ENCODE peak calls at places on chromosomes 1 and 21, in six cellular contexts. One of them, this sample, is unnamed.

GRCh38 chr1:180901221-180901990 is 11.3 kb upstream of the KIAA1614 start:
- DNase-seq in HCT116: no peak
- DNase-seq in HepG2: no peak
- DNase-seq in K562: no peak
- DNase-seq in A673: peak; percentile 45
- DNase-seq in GM23248: no peak
- DNase-seq in this sample: no peak

GRCh38 chr1:168220470-168220871 is 5.3 kb upstream of the SFT2D2 start:
- DNase-seq in HCT116: no peak
- DNase-seq in GM23248: no peak
- DNase-seq in HepG2: no peak
- DNase-seq in K562: peak; percentile 57
- DNase-seq in A673: no peak
- DNase-seq in this sample: no peak

GRCh38 chr1:8016244-8017241 is 9.6 kb downstream of the ERRFI1 start:
- DNase-seq in HCT116: no peak
- DNase-seq in HepG2: no peak
- DNase-seq in A673: no peak
- DNase-seq in K562: peak; percentile 25
- DNase-seq in GM23248: no peak
- DNase-seq in this sample: peak; percentile 9

GRCh38 chr1:9621032-9621431 is 30.5 kb upstream of the PIK3CD start:
- DNase-seq in HCT116: no peak
- DNase-seq in GM23248: no peak
- DNase-seq in K562: no peak
- DNase-seq in HepG2: no peak
- DNase-seq in A673: no peak
- DNase-seq in this sample: no peak

GRCh38 chr1:182957902-182958395 is 5.0 kb upstream of the SHCBP1L start:
- DNase-seq in GM23248: no peak
- DNase-seq in A673: no peak
- DNase-seq in HCT116: no peak
- DNase-seq in K562: no peak
- DNase-seq in HepG2: no peak
- DNase-seq in this sample: no peak

GRCh38 chr1:6001992-6002576 is 9.9 kb upstream of the NPHP4 start:
- DNase-seq in HCT116: no peak
- DNase-seq in K562: no peak
- DNase-seq in A673: no peak
- DNase-seq in GM23248: no peak
- DNase-seq in HepG2: no peak
- DNase-seq in this sample: no peak

GRCh38 chr1:111989531-111990025 is at the start of gene KCND3:
- DNase-seq in A673: peak; percentile 27
- DNase-seq in GM23248: peak; percentile 66
- DNase-seq in K562: no peak
- DNase-seq in HepG2: no peak
- DNase-seq in HCT116: no peak
- DNase-seq in this sample: peak; percentile 37

GRCh38 chr1:161258439-161259386 is at the start of gene PCP4L1:
- DNase-seq in K562: no peak
- DNase-seq in HepG2: no peak
- DNase-seq in A673: peak; percentile 68
- DNase-seq in GM23248: peak; percentile 58
- DNase-seq in HCT116: no peak
- DNase-seq in this sample: peak; percentile 52

GRCh38 chr1:246012271-246012854 is 494.7 kb downstream of the SMYD3 start:
- DNase-seq in HCT116: peak; percentile 31
- DNase-seq in GM23248: peak; percentile 59
- DNase-seq in A673: peak; percentile 55
- DNase-seq in HepG2: peak; percentile 34
- DNase-seq in K562: peak; percentile 62
- DNase-seq in this sample: peak; percentile 37

GRCh38 chr1:150366416-150367296 is 2.7 kb downstream of the RPRD2 start:
- DNase-seq in GM23248: peak; percentile 68
- DNase-seq in K562: no peak
- DNase-seq in HepG2: no peak
- DNase-seq in HCT116: no peak
- DNase-seq in A673: peak; percentile 12
- DNase-seq in this sample: peak; percentile 10

GRCh38 chr1:77542784-77543183 is 139.7 kb downstream of the ZZZ3 start:
- DNase-seq in HepG2: no peak
- DNase-seq in HCT116: no peak
- DNase-seq in K562: no peak
- DNase-seq in GM23248: peak; percentile 75
- DNase-seq in A673: no peak
- DNase-seq in this sample: peak; percentile 55

GRCh38 chr1:228315484-228315944 is 91.1 kb downstream of the TRIM11 start:
- DNase-seq in A673: no peak
- DNase-seq in GM23248: no peak
- DNase-seq in HepG2: no peak
- DNase-seq in K562: no peak
- DNase-seq in HCT116: no peak
- DNase-seq in this sample: no peak

GRCh38 chr1:161021959-161022332 is 994 bp upstream of the F11R start:
- DNase-seq in A673: no peak
- DNase-seq in HepG2: peak; percentile 49
- DNase-seq in HCT116: no peak
- DNase-seq in K562: no peak
- DNase-seq in GM23248: peak; percentile 25
- DNase-seq in this sample: no peak

GRCh38 chr21:45525153-45525909 is 16.9 kb downstream of the SLC19A1 start:
- DNase-seq in HepG2: peak; percentile 92
- DNase-seq in K562: no peak
- DNase-seq in HCT116: no peak
- DNase-seq in GM23248: no peak
- DNase-seq in A673: no peak
- DNase-seq in this sample: no peak

GRCh38 chr1:67795179-67795916 is 37.9 kb downstream of the GNG12 start:
- DNase-seq in GM23248: no peak
- DNase-seq in K562: no peak
- DNase-seq in HepG2: no peak
- DNase-seq in HCT116: no peak
- DNase-seq in A673: no peak
- DNase-seq in this sample: no peak

GRCh38 chr1:47996406-47997226 is 569 bp downstream of the TRABD2B start:
- DNase-seq in HepG2: no peak
- DNase-seq in K562: no peak
- DNase-seq in HCT116: no peak
- DNase-seq in A673: no peak
- DNase-seq in GM23248: peak; percentile 38
- DNase-seq in this sample: no peak

GRCh38 chr1:114061431-114061830 is 82.2 kb downstream of the OLFML3 start:
- DNase-seq in A673: no peak
- DNase-seq in HepG2: no peak
- DNase-seq in HCT116: no peak
- DNase-seq in K562: no peak
- DNase-seq in GM23248: peak; percentile 28
- DNase-seq in this sample: no peak

GRCh38 chr21:22855581-22855980 is 1857.4 kb downstream of the NCAM2 start:
- DNase-seq in HepG2: no peak
- DNase-seq in HCT116: no peak
- DNase-seq in K562: no peak
- DNase-seq in A673: no peak
- DNase-seq in GM23248: no peak
- DNase-seq in this sample: no peak

GRCh38 chr1:201127755-201128455 is 921 bp upstream of the ASCL5 start:
- DNase-seq in K562: no peak
- DNase-seq in HepG2: peak; percentile 9
- DNase-seq in HCT116: no peak
- DNase-seq in GM23248: peak; percentile 23
- DNase-seq in A673: no peak
- DNase-seq in this sample: peak; percentile 50

GRCh38 chr1:204084247-204084772 is 11.4 kb downstream of the SOX13 start:
- DNase-seq in K562: no peak
- DNase-seq in GM23248: no peak
- DNase-seq in HCT116: no peak
- DNase-seq in A673: no peak
- DNase-seq in HepG2: peak; percentile 75
- DNase-seq in this sample: no peak

GRCh38 chr1:1243807-1244191 is 2.7 kb downstream of the C1QTNF12 start:
- DNase-seq in HCT116: no peak
- DNase-seq in HepG2: no peak
- DNase-seq in GM23248: peak; percentile 20
- DNase-seq in K562: no peak
- DNase-seq in A673: no peak
- DNase-seq in this sample: no peak

GRCh38 chr1:64046871-64047270 is 156.6 kb upstream of the UBE2U start:
- DNase-seq in HCT116: no peak
- DNase-seq in K562: no peak
- DNase-seq in GM23248: no peak
- DNase-seq in A673: no peak
- DNase-seq in HepG2: no peak
- DNase-seq in this sample: no peak

GRCh38 chr1:207805841-207806421 is 54.1 kb downstream of the CD46 start:
- DNase-seq in HepG2: no peak
- DNase-seq in HCT116: no peak
- DNase-seq in GM23248: peak; percentile 99
- DNase-seq in K562: peak; percentile 69
- DNase-seq in A673: no peak
- DNase-seq in this sample: peak; percentile 96

GRCh38 chr1:160726498-160727391 is 12.3 kb upstream of the SLAMF7 start:
- DNase-seq in A673: peak; percentile 84
- DNase-seq in K562: peak; percentile 73
- DNase-seq in GM23248: peak; percentile 72
- DNase-seq in HepG2: peak; percentile 61
- DNase-seq in HCT116: peak; percentile 75
- DNase-seq in this sample: peak; percentile 44

GRCh38 chr1:24119859-24120756 is 8.2 kb upstream of the MYOM3 start:
- DNase-seq in HepG2: peak; percentile 85
- DNase-seq in GM23248: peak; percentile 56
- DNase-seq in A673: no peak
- DNase-seq in HCT116: no peak
- DNase-seq in K562: no peak
- DNase-seq in this sample: peak; percentile 33

GRCh38 chr21:35575280-35575915 is 484.9 kb downstream of the SETD4 start:
- DNase-seq in HepG2: no peak
- DNase-seq in K562: no peak
- DNase-seq in HCT116: no peak
- DNase-seq in GM23248: peak; percentile 80
- DNase-seq in A673: no peak
- DNase-seq in this sample: peak; percentile 97

GRCh38 chr1:186655877-186656276 is 24.3 kb downstream of the PTGS2 start:
- DNase-seq in K562: no peak
- DNase-seq in HCT116: no peak
- DNase-seq in GM23248: no peak
- DNase-seq in HepG2: no peak
- DNase-seq in A673: no peak
- DNase-seq in this sample: no peak

GRCh38 chr1:154838988-154839387 is 31.1 kb downstream of the KCNN3 start:
- DNase-seq in A673: no peak
- DNase-seq in HCT116: no peak
- DNase-seq in HepG2: no peak
- DNase-seq in K562: no peak
- DNase-seq in GM23248: no peak
- DNase-seq in this sample: no peak
- TF ChIP-seq EZH2 in A673: no peak
- TF ChIP-seq EZH2 in HCT116: no peak
- TF ChIP-seq EZH2 in HepG2: no peak
- TF ChIP-seq EZH2 in K562: no peak
- TF ChIP-seq EZH2 in GM23248: no peak
- TF ChIP-seq EZH2 in this sample: no peak

GRCh38 chr1:229434005-229434640 is at the start of gene ACTA1:
- DNase-seq in HCT116: no peak
- DNase-seq in HepG2: no peak
- DNase-seq in K562: no peak
- DNase-seq in A673: no peak
- DNase-seq in GM23248: no peak
- DNase-seq in this sample: no peak
- TF ChIP-seq EZH2 in HCT116: no peak
- TF ChIP-seq EZH2 in HepG2: no peak
- TF ChIP-seq EZH2 in K562: no peak
- TF ChIP-seq EZH2 in A673: peak; percentile 46
- TF ChIP-seq EZH2 in GM23248: peak; percentile 44
- TF ChIP-seq EZH2 in this sample: no peak

GRCh38 chr1:2529776-2530500 is at the start of gene HES5:
- DNase-seq in GM23248: peak; percentile 72
- DNase-seq in HepG2: no peak
- DNase-seq in K562: no peak
- DNase-seq in A673: no peak
- DNase-seq in HCT116: no peak
- DNase-seq in this sample: no peak
- TF ChIP-seq EZH2 in GM23248: peak; percentile 91
- TF ChIP-seq EZH2 in HepG2: peak; percentile 67
- TF ChIP-seq EZH2 in K562: no peak
- TF ChIP-seq EZH2 in A673: peak; percentile 99
- TF ChIP-seq EZH2 in HCT116: no peak
- TF ChIP-seq EZH2 in this sample: peak; percentile 99

GRCh38 chr1:213983589-213984386 is 4.0 kb upstream of the PROX1 start:
- DNase-seq in K562: no peak
- DNase-seq in HCT116: no peak
- DNase-seq in A673: no peak
- DNase-seq in GM23248: no peak
- DNase-seq in HepG2: no peak
- DNase-seq in this sample: no peak

GRCh38 chr1:213980906-213981305 is 6.9 kb upstream of the PROX1 start:
- DNase-seq in A673: no peak
- DNase-seq in HCT116: no peak
- DNase-seq in GM23248: no peak
- DNase-seq in HepG2: no peak
- DNase-seq in K562: no peak
- DNase-seq in this sample: no peak

GRCh38 chr1:213984387-213985180 is 3.2 kb upstream of the PROX1 start:
- DNase-seq in HepG2: no peak
- DNase-seq in HCT116: no peak
- DNase-seq in GM23248: no peak
- DNase-seq in K562: no peak
- DNase-seq in A673: no peak
- DNase-seq in this sample: no peak

GRCh38 chr1:213982515-213982813 is 5.3 kb upstream of the PROX1 start:
- DNase-seq in HCT116: no peak
- DNase-seq in K562: no peak
- DNase-seq in GM23248: no peak
- DNase-seq in HepG2: no peak
- DNase-seq in A673: no peak
- DNase-seq in this sample: no peak

DNA sequence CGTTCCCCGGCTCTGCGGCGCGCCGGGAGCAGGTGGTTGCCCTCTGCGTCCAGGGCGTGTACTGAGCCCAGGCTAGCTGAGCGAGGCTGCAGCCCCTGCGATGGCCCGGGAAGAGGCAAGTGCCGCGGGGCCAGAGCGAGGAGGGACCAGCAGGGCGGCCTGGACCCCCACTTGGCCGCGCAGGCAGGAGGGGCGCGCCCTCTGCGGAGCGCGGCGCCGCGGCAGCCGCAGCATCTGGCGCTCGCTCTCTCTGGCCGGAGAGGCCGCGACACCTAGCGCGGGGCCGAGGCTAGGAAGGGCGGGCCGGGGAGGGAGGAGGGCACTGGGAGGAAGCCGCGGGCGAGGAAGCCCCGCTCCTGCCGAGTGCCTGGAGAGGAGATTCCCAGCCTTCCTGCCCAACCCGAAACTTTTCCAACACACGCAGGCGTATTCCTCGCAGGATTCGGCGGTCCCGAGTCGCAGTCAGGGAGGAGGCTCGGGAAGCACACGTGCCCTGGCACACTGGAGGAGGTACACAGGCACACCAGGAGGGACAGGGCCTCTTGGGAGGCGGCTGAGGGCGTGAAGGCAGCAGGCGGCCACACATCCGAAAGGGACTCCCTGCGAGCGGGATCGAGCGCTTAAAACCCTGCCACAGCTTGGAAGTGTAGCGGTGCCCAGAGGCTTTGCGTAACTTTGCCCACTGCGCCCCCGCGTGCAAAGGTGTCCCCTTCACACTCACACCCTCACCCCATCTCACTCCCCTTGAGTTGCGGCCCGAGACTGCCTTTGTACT is 4.8 kb upstream of the PROX1 start:
- DNase-seq in HCT116: no peak
- DNase-seq in A673: no peak
- DNase-seq in GM23248: peak; percentile 20
- DNase-seq in K562: no peak
- DNase-seq in HepG2: no peak
- DNase-seq in this sample: peak; percentile 13
- TF ChIP-seq EZH2 in HCT116: no peak
- TF ChIP-seq EZH2 in A673: peak; percentile 74
- TF ChIP-seq EZH2 in GM23248: peak; percentile 30
- TF ChIP-seq EZH2 in K562: no peak
- TF ChIP-seq EZH2 in HepG2: no peak
- TF ChIP-seq EZH2 in this sample: peak; percentile 73